ENCODE peak calls at places on chromosomes 13 and 19, in five cellular contexts. One of them, this sample, is unnamed.

GRCh38 chr19:17097593-17098126 is 22.1 kb downstream of the MYO9B start:
- DNase-seq in GM20000: no peak
- DNase-seq in stimulated activated CD4-positive, alpha-beta T cell treated with anti-CD3 and anti-CD28 coated beads, TNF-alpha, amount 100 ng/mL, for 4 hours: no peak
- DNase-seq in stimulated activated CD8-positive, alpha-beta memory T cell treated with anti-CD3 and anti-CD28 coated beads, Interleukin-12 subunit alpha, Interleukin-12 subunit beta, amount 100 ng/mL, for 4 hours: no peak
- DNase-seq in HFFc6: no peak
- DNase-seq in this sample: no peak

GRCh38 chr19:15332311-15332996 is at the start of gene BRD4:
- DNase-seq in GM20000: peak
- DNase-seq in stimulated activated CD4-positive, alpha-beta T cell treated with anti-CD3 and anti-CD28 coated beads, TNF-alpha, amount 100 ng/mL, for 4 hours: peak
- DNase-seq in stimulated activated CD8-positive, alpha-beta memory T cell treated with anti-CD3 and anti-CD28 coated beads, Interleukin-12 subunit alpha, Interleukin-12 subunit beta, amount 100 ng/mL, for 4 hours: peak
- DNase-seq in HFFc6: peak
- DNase-seq in this sample: peak

GRCh38 chr13:74129500-74130144 is 4.6 kb downstream of the KLF12 start:
- DNase-seq in GM20000: no peak
- DNase-seq in stimulated activated CD4-positive, alpha-beta T cell treated with anti-CD3 and anti-CD28 coated beads, TNF-alpha, amount 100 ng/mL, for 4 hours: no peak
- DNase-seq in stimulated activated CD8-positive, alpha-beta memory T cell treated with anti-CD3 and anti-CD28 coated beads, Interleukin-12 subunit alpha, Interleukin-12 subunit beta, amount 100 ng/mL, for 4 hours: no peak
- DNase-seq in HFFc6: no peak
- DNase-seq in this sample: no peak

GRCh38 chr19:45901432-45901903 is 945 bp downstream of the MYPOP start:
- DNase-seq in GM20000: peak
- DNase-seq in stimulated activated CD4-positive, alpha-beta T cell treated with anti-CD3 and anti-CD28 coated beads, TNF-alpha, amount 100 ng/mL, for 4 hours: no peak
- DNase-seq in stimulated activated CD8-positive, alpha-beta memory T cell treated with anti-CD3 and anti-CD28 coated beads, Interleukin-12 subunit alpha, Interleukin-12 subunit beta, amount 100 ng/mL, for 4 hours: no peak
- DNase-seq in HFFc6: no peak
- DNase-seq in this sample: no peak

GRCh38 chr19:29884466-29884865 is 57.6 kb upstream of the URI1 start:
- DNase-seq in GM20000: no peak
- DNase-seq in stimulated activated CD4-positive, alpha-beta T cell treated with anti-CD3 and anti-CD28 coated beads, TNF-alpha, amount 100 ng/mL, for 4 hours: no peak
- DNase-seq in stimulated activated CD8-positive, alpha-beta memory T cell treated with anti-CD3 and anti-CD28 coated beads, Interleukin-12 subunit alpha, Interleukin-12 subunit beta, amount 100 ng/mL, for 4 hours: no peak
- DNase-seq in HFFc6: no peak
- DNase-seq in this sample: no peak

GRCh38 chr13:32309812-32310706 is 5.1 kb downstream of the ZAR1L start:
- DNase-seq in GM20000: peak
- DNase-seq in stimulated activated CD4-positive, alpha-beta T cell treated with anti-CD3 and anti-CD28 coated beads, TNF-alpha, amount 100 ng/mL, for 4 hours: no peak
- DNase-seq in stimulated activated CD8-positive, alpha-beta memory T cell treated with anti-CD3 and anti-CD28 coated beads, Interleukin-12 subunit alpha, Interleukin-12 subunit beta, amount 100 ng/mL, for 4 hours: no peak
- DNase-seq in HFFc6: peak
- DNase-seq in this sample: no peak

GRCh38 chr19:15213715-15214381 is 13.1 kb upstream of the NOTCH3 start:
- DNase-seq in GM20000: no peak
- DNase-seq in stimulated activated CD4-positive, alpha-beta T cell treated with anti-CD3 and anti-CD28 coated beads, TNF-alpha, amount 100 ng/mL, for 4 hours: no peak
- DNase-seq in stimulated activated CD8-positive, alpha-beta memory T cell treated with anti-CD3 and anti-CD28 coated beads, Interleukin-12 subunit alpha, Interleukin-12 subunit beta, amount 100 ng/mL, for 4 hours: no peak
- DNase-seq in HFFc6: no peak
- DNase-seq in this sample: no peak

GRCh38 chr19:38035515-38036495 is 128.8 kb downstream of the SIPA1L3 start:
- DNase-seq in GM20000: no peak
- DNase-seq in stimulated activated CD4-positive, alpha-beta T cell treated with anti-CD3 and anti-CD28 coated beads, TNF-alpha, amount 100 ng/mL, for 4 hours: no peak
- DNase-seq in stimulated activated CD8-positive, alpha-beta memory T cell treated with anti-CD3 and anti-CD28 coated beads, Interleukin-12 subunit alpha, Interleukin-12 subunit beta, amount 100 ng/mL, for 4 hours: no peak
- DNase-seq in HFFc6: peak
- DNase-seq in this sample: no peak

GRCh38 chr13:39310961-39311360 is 272.7 kb downstream of the NHLRC3 start:
- DNase-seq in GM20000: no peak
- DNase-seq in stimulated activated CD4-positive, alpha-beta T cell treated with anti-CD3 and anti-CD28 coated beads, TNF-alpha, amount 100 ng/mL, for 4 hours: no peak
- DNase-seq in stimulated activated CD8-positive, alpha-beta memory T cell treated with anti-CD3 and anti-CD28 coated beads, Interleukin-12 subunit alpha, Interleukin-12 subunit beta, amount 100 ng/mL, for 4 hours: no peak
- DNase-seq in HFFc6: no peak
- DNase-seq in this sample: no peak

GRCh38 chr13:114222461-114222968 is 12.2 kb upstream of the CDC16 start:
- DNase-seq in GM20000: no peak
- DNase-seq in stimulated activated CD4-positive, alpha-beta T cell treated with anti-CD3 and anti-CD28 coated beads, TNF-alpha, amount 100 ng/mL, for 4 hours: no peak
- DNase-seq in stimulated activated CD8-positive, alpha-beta memory T cell treated with anti-CD3 and anti-CD28 coated beads, Interleukin-12 subunit alpha, Interleukin-12 subunit beta, amount 100 ng/mL, for 4 hours: no peak
- DNase-seq in HFFc6: no peak
- DNase-seq in this sample: peak

GRCh38 chr19:11420429-11420893 is 1.3 kb upstream of the RGL3 start:
- DNase-seq in GM20000: peak
- DNase-seq in stimulated activated CD4-positive, alpha-beta T cell treated with anti-CD3 and anti-CD28 coated beads, TNF-alpha, amount 100 ng/mL, for 4 hours: no peak
- DNase-seq in stimulated activated CD8-positive, alpha-beta memory T cell treated with anti-CD3 and anti-CD28 coated beads, Interleukin-12 subunit alpha, Interleukin-12 subunit beta, amount 100 ng/mL, for 4 hours: no peak
- DNase-seq in HFFc6: peak
- DNase-seq in this sample: no peak

GRCh38 chr19:8334458-8335342 is 8.4 kb downstream of the KANK3 start:
- DNase-seq in GM20000: no peak
- DNase-seq in stimulated activated CD4-positive, alpha-beta T cell treated with anti-CD3 and anti-CD28 coated beads, TNF-alpha, amount 100 ng/mL, for 4 hours: no peak
- DNase-seq in stimulated activated CD8-positive, alpha-beta memory T cell treated with anti-CD3 and anti-CD28 coated beads, Interleukin-12 subunit alpha, Interleukin-12 subunit beta, amount 100 ng/mL, for 4 hours: no peak
- DNase-seq in HFFc6: no peak
- DNase-seq in this sample: no peak

GRCh38 chr19:40089462-40089861 is 1.3 kb downstream of the ZNF780A start:
- DNase-seq in GM20000: no peak
- DNase-seq in stimulated activated CD4-positive, alpha-beta T cell treated with anti-CD3 and anti-CD28 coated beads, TNF-alpha, amount 100 ng/mL, for 4 hours: no peak
- DNase-seq in stimulated activated CD8-positive, alpha-beta memory T cell treated with anti-CD3 and anti-CD28 coated beads, Interleukin-12 subunit alpha, Interleukin-12 subunit beta, amount 100 ng/mL, for 4 hours: no peak
- DNase-seq in HFFc6: no peak
- DNase-seq in this sample: no peak

GRCh38 chr19:14368011-14368513 is 13.2 kb upstream of the ADGRE5 start:
- DNase-seq in GM20000: no peak
- DNase-seq in stimulated activated CD4-positive, alpha-beta T cell treated with anti-CD3 and anti-CD28 coated beads, TNF-alpha, amount 100 ng/mL, for 4 hours: no peak
- DNase-seq in stimulated activated CD8-positive, alpha-beta memory T cell treated with anti-CD3 and anti-CD28 coated beads, Interleukin-12 subunit alpha, Interleukin-12 subunit beta, amount 100 ng/mL, for 4 hours: no peak
- DNase-seq in HFFc6: no peak
- DNase-seq in this sample: no peak

GRCh38 chr19:29745253-29745652 is 30.2 kb upstream of the C19orf12 start:
- DNase-seq in GM20000: no peak
- DNase-seq in stimulated activated CD4-positive, alpha-beta T cell treated with anti-CD3 and anti-CD28 coated beads, TNF-alpha, amount 100 ng/mL, for 4 hours: no peak
- DNase-seq in stimulated activated CD8-positive, alpha-beta memory T cell treated with anti-CD3 and anti-CD28 coated beads, Interleukin-12 subunit alpha, Interleukin-12 subunit beta, amount 100 ng/mL, for 4 hours: no peak
- DNase-seq in HFFc6: no peak
- DNase-seq in this sample: no peak

GRCh38 chr13:21974741-21975140 is 303.9 kb downstream of the FGF9 start:
- DNase-seq in GM20000: no peak
- DNase-seq in stimulated activated CD4-positive, alpha-beta T cell treated with anti-CD3 and anti-CD28 coated beads, TNF-alpha, amount 100 ng/mL, for 4 hours: no peak
- DNase-seq in stimulated activated CD8-positive, alpha-beta memory T cell treated with anti-CD3 and anti-CD28 coated beads, Interleukin-12 subunit alpha, Interleukin-12 subunit beta, amount 100 ng/mL, for 4 hours: no peak
- DNase-seq in HFFc6: no peak
- DNase-seq in this sample: no peak

GRCh38 chr13:39159393-39159792 is 121.1 kb downstream of the NHLRC3 start:
- DNase-seq in GM20000: no peak
- DNase-seq in stimulated activated CD4-positive, alpha-beta T cell treated with anti-CD3 and anti-CD28 coated beads, TNF-alpha, amount 100 ng/mL, for 4 hours: no peak
- DNase-seq in stimulated activated CD8-positive, alpha-beta memory T cell treated with anti-CD3 and anti-CD28 coated beads, Interleukin-12 subunit alpha, Interleukin-12 subunit beta, amount 100 ng/mL, for 4 hours: no peak
- DNase-seq in HFFc6: no peak
- DNase-seq in this sample: no peak

GRCh38 chr19:1929051-1929742 is 11.8 kb upstream of the CSNK1G2 start:
- DNase-seq in GM20000: peak
- DNase-seq in stimulated activated CD4-positive, alpha-beta T cell treated with anti-CD3 and anti-CD28 coated beads, TNF-alpha, amount 100 ng/mL, for 4 hours: peak
- DNase-seq in stimulated activated CD8-positive, alpha-beta memory T cell treated with anti-CD3 and anti-CD28 coated beads, Interleukin-12 subunit alpha, Interleukin-12 subunit beta, amount 100 ng/mL, for 4 hours: peak
- DNase-seq in HFFc6: peak
- DNase-seq in this sample: peak

GRCh38 chr19:48963371-48964204 is 1.5 kb upstream of the FTL start:
- DNase-seq in GM20000: peak
- DNase-seq in stimulated activated CD4-positive, alpha-beta T cell treated with anti-CD3 and anti-CD28 coated beads, TNF-alpha, amount 100 ng/mL, for 4 hours: peak
- DNase-seq in stimulated activated CD8-positive, alpha-beta memory T cell treated with anti-CD3 and anti-CD28 coated beads, Interleukin-12 subunit alpha, Interleukin-12 subunit beta, amount 100 ng/mL, for 4 hours: peak
- DNase-seq in HFFc6: peak
- DNase-seq in this sample: peak

GRCh38 chr19:24078688-24079087 is 8.3 kb upstream of the ZNF254 start:
- DNase-seq in GM20000: no peak
- DNase-seq in stimulated activated CD4-positive, alpha-beta T cell treated with anti-CD3 and anti-CD28 coated beads, TNF-alpha, amount 100 ng/mL, for 4 hours: no peak
- DNase-seq in stimulated activated CD8-positive, alpha-beta memory T cell treated with anti-CD3 and anti-CD28 coated beads, Interleukin-12 subunit alpha, Interleukin-12 subunit beta, amount 100 ng/mL, for 4 hours: no peak
- DNase-seq in HFFc6: no peak
- DNase-seq in this sample: no peak

GRCh38 chr19:11355160-11356073 is at the start of gene PLPPR2:
- DNase-seq in GM20000: peak
- DNase-seq in stimulated activated CD4-positive, alpha-beta T cell treated with anti-CD3 and anti-CD28 coated beads, TNF-alpha, amount 100 ng/mL, for 4 hours: peak
- DNase-seq in stimulated activated CD8-positive, alpha-beta memory T cell treated with anti-CD3 and anti-CD28 coated beads, Interleukin-12 subunit alpha, Interleukin-12 subunit beta, amount 100 ng/mL, for 4 hours: peak
- DNase-seq in HFFc6: peak
- DNase-seq in this sample: peak

GRCh38 chr13:43411741-43412140 is 375.0 kb downstream of the ENOX1 start:
- DNase-seq in GM20000: no peak
- DNase-seq in stimulated activated CD4-positive, alpha-beta T cell treated with anti-CD3 and anti-CD28 coated beads, TNF-alpha, amount 100 ng/mL, for 4 hours: no peak
- DNase-seq in stimulated activated CD8-positive, alpha-beta memory T cell treated with anti-CD3 and anti-CD28 coated beads, Interleukin-12 subunit alpha, Interleukin-12 subunit beta, amount 100 ng/mL, for 4 hours: no peak
- DNase-seq in HFFc6: no peak
- DNase-seq in this sample: no peak

GRCh38 chr19:2270572-2271515 is 11.1 kb downstream of the PEAK3 start:
- DNase-seq in GM20000: peak
- DNase-seq in stimulated activated CD4-positive, alpha-beta T cell treated with anti-CD3 and anti-CD28 coated beads, TNF-alpha, amount 100 ng/mL, for 4 hours: no peak
- DNase-seq in stimulated activated CD8-positive, alpha-beta memory T cell treated with anti-CD3 and anti-CD28 coated beads, Interleukin-12 subunit alpha, Interleukin-12 subunit beta, amount 100 ng/mL, for 4 hours: peak
- DNase-seq in HFFc6: peak
- DNase-seq in this sample: peak

GRCh38 chr19:33420821-33421220 is 47.3 kb downstream of the CEBPG start:
- DNase-seq in GM20000: no peak
- DNase-seq in stimulated activated CD4-positive, alpha-beta T cell treated with anti-CD3 and anti-CD28 coated beads, TNF-alpha, amount 100 ng/mL, for 4 hours: no peak
- DNase-seq in stimulated activated CD8-positive, alpha-beta memory T cell treated with anti-CD3 and anti-CD28 coated beads, Interleukin-12 subunit alpha, Interleukin-12 subunit beta, amount 100 ng/mL, for 4 hours: no peak
- DNase-seq in HFFc6: no peak
- DNase-seq in this sample: no peak

GRCh38 chr19:17021793-17022590 is 4.6 kb downstream of the CPAMD8 start:
- DNase-seq in GM20000: no peak
- DNase-seq in stimulated activated CD4-positive, alpha-beta T cell treated with anti-CD3 and anti-CD28 coated beads, TNF-alpha, amount 100 ng/mL, for 4 hours: no peak
- DNase-seq in stimulated activated CD8-positive, alpha-beta memory T cell treated with anti-CD3 and anti-CD28 coated beads, Interleukin-12 subunit alpha, Interleukin-12 subunit beta, amount 100 ng/mL, for 4 hours: no peak
- DNase-seq in HFFc6: peak
- DNase-seq in this sample: peak

GRCh38 chr19:46579286-46579944 is 21.7 kb upstream of the CALM3 start:
- DNase-seq in GM20000: peak
- DNase-seq in stimulated activated CD4-positive, alpha-beta T cell treated with anti-CD3 and anti-CD28 coated beads, TNF-alpha, amount 100 ng/mL, for 4 hours: no peak
- DNase-seq in stimulated activated CD8-positive, alpha-beta memory T cell treated with anti-CD3 and anti-CD28 coated beads, Interleukin-12 subunit alpha, Interleukin-12 subunit beta, amount 100 ng/mL, for 4 hours: peak
- DNase-seq in HFFc6: no peak
- DNase-seq in this sample: no peak

GRCh38 chr13:76937416-76937815 is 10.9 kb upstream of the ACOD1 start:
- DNase-seq in GM20000: no peak
- DNase-seq in stimulated activated CD4-positive, alpha-beta T cell treated with anti-CD3 and anti-CD28 coated beads, TNF-alpha, amount 100 ng/mL, for 4 hours: no peak
- DNase-seq in stimulated activated CD8-positive, alpha-beta memory T cell treated with anti-CD3 and anti-CD28 coated beads, Interleukin-12 subunit alpha, Interleukin-12 subunit beta, amount 100 ng/mL, for 4 hours: no peak
- DNase-seq in HFFc6: peak
- DNase-seq in this sample: peak

GRCh38 chr13:70098669-70099068 is 9.0 kb upstream of the ATXN8OS start:
- DNase-seq in GM20000: no peak
- DNase-seq in stimulated activated CD4-positive, alpha-beta T cell treated with anti-CD3 and anti-CD28 coated beads, TNF-alpha, amount 100 ng/mL, for 4 hours: no peak
- DNase-seq in stimulated activated CD8-positive, alpha-beta memory T cell treated with anti-CD3 and anti-CD28 coated beads, Interleukin-12 subunit alpha, Interleukin-12 subunit beta, amount 100 ng/mL, for 4 hours: no peak
- DNase-seq in HFFc6: no peak
- DNase-seq in this sample: no peak

GRCh38 chr19:17289489-17289888 is 7.8 kb downstream of the ANKLE1 start:
- DNase-seq in GM20000: peak
- DNase-seq in stimulated activated CD4-positive, alpha-beta T cell treated with anti-CD3 and anti-CD28 coated beads, TNF-alpha, amount 100 ng/mL, for 4 hours: peak
- DNase-seq in stimulated activated CD8-positive, alpha-beta memory T cell treated with anti-CD3 and anti-CD28 coated beads, Interleukin-12 subunit alpha, Interleukin-12 subunit beta, amount 100 ng/mL, for 4 hours: no peak
- DNase-seq in HFFc6: peak
- DNase-seq in this sample: peak

GRCh38 chr19:57886046-57886445 is 2.8 kb downstream of the ZNF814 start:
- DNase-seq in GM20000: no peak
- DNase-seq in stimulated activated CD4-positive, alpha-beta T cell treated with anti-CD3 and anti-CD28 coated beads, TNF-alpha, amount 100 ng/mL, for 4 hours: no peak
- DNase-seq in stimulated activated CD8-positive, alpha-beta memory T cell treated with anti-CD3 and anti-CD28 coated beads, Interleukin-12 subunit alpha, Interleukin-12 subunit beta, amount 100 ng/mL, for 4 hours: no peak
- DNase-seq in HFFc6: no peak
- DNase-seq in this sample: no peak

GRCh38 chr19:48591021-48591420 is 15.5 kb upstream of the SPACA4 start:
- DNase-seq in GM20000: no peak
- DNase-seq in stimulated activated CD4-positive, alpha-beta T cell treated with anti-CD3 and anti-CD28 coated beads, TNF-alpha, amount 100 ng/mL, for 4 hours: no peak
- DNase-seq in stimulated activated CD8-positive, alpha-beta memory T cell treated with anti-CD3 and anti-CD28 coated beads, Interleukin-12 subunit alpha, Interleukin-12 subunit beta, amount 100 ng/mL, for 4 hours: no peak
- DNase-seq in HFFc6: no peak
- DNase-seq in this sample: no peak

GRCh38 chr19:46442808-46443450 is 14.2 kb upstream of the PNMA8C start:
- DNase-seq in GM20000: no peak
- DNase-seq in stimulated activated CD4-positive, alpha-beta T cell treated with anti-CD3 and anti-CD28 coated beads, TNF-alpha, amount 100 ng/mL, for 4 hours: no peak
- DNase-seq in stimulated activated CD8-positive, alpha-beta memory T cell treated with anti-CD3 and anti-CD28 coated beads, Interleukin-12 subunit alpha, Interleukin-12 subunit beta, amount 100 ng/mL, for 4 hours: no peak
- DNase-seq in HFFc6: peak
- DNase-seq in this sample: no peak

GRCh38 chr19:13100871-13101589 is 1.6 kb downstream of the LYL1 start:
- DNase-seq in GM20000: no peak
- DNase-seq in stimulated activated CD4-positive, alpha-beta T cell treated with anti-CD3 and anti-CD28 coated beads, TNF-alpha, amount 100 ng/mL, for 4 hours: no peak
- DNase-seq in stimulated activated CD8-positive, alpha-beta memory T cell treated with anti-CD3 and anti-CD28 coated beads, Interleukin-12 subunit alpha, Interleukin-12 subunit beta, amount 100 ng/mL, for 4 hours: no peak
- DNase-seq in HFFc6: no peak
- DNase-seq in this sample: no peak

GRCh38 chr13:79663977-79664636 is 183.2 kb downstream of the NDFIP2 start:
- DNase-seq in GM20000: no peak
- DNase-seq in stimulated activated CD4-positive, alpha-beta T cell treated with anti-CD3 and anti-CD28 coated beads, TNF-alpha, amount 100 ng/mL, for 4 hours: no peak
- DNase-seq in stimulated activated CD8-positive, alpha-beta memory T cell treated with anti-CD3 and anti-CD28 coated beads, Interleukin-12 subunit alpha, Interleukin-12 subunit beta, amount 100 ng/mL, for 4 hours: no peak
- DNase-seq in HFFc6: no peak
- DNase-seq in this sample: no peak

GRCh38 chr19:18364826-18365528 is 21.0 kb upstream of the GDF15 start:
- DNase-seq in GM20000: no peak
- DNase-seq in stimulated activated CD4-positive, alpha-beta T cell treated with anti-CD3 and anti-CD28 coated beads, TNF-alpha, amount 100 ng/mL, for 4 hours: no peak
- DNase-seq in stimulated activated CD8-positive, alpha-beta memory T cell treated with anti-CD3 and anti-CD28 coated beads, Interleukin-12 subunit alpha, Interleukin-12 subunit beta, amount 100 ng/mL, for 4 hours: no peak
- DNase-seq in HFFc6: peak
- DNase-seq in this sample: peak

GRCh38 chr19:18519962-18520847 is 1.7 kb downstream of the ELL start:
- DNase-seq in GM20000: peak
- DNase-seq in stimulated activated CD4-positive, alpha-beta T cell treated with anti-CD3 and anti-CD28 coated beads, TNF-alpha, amount 100 ng/mL, for 4 hours: peak
- DNase-seq in stimulated activated CD8-positive, alpha-beta memory T cell treated with anti-CD3 and anti-CD28 coated beads, Interleukin-12 subunit alpha, Interleukin-12 subunit beta, amount 100 ng/mL, for 4 hours: no peak
- DNase-seq in HFFc6: peak
- DNase-seq in this sample: peak

GRCh38 chr13:107190065-107190464 is 622.1 kb upstream of the ARGLU1 start:
- DNase-seq in GM20000: no peak
- DNase-seq in stimulated activated CD4-positive, alpha-beta T cell treated with anti-CD3 and anti-CD28 coated beads, TNF-alpha, amount 100 ng/mL, for 4 hours: no peak
- DNase-seq in stimulated activated CD8-positive, alpha-beta memory T cell treated with anti-CD3 and anti-CD28 coated beads, Interleukin-12 subunit alpha, Interleukin-12 subunit beta, amount 100 ng/mL, for 4 hours: no peak
- DNase-seq in HFFc6: no peak
- DNase-seq in this sample: no peak